ENCODE peak calls at places on chromosomes 11 and 22, in eight cellular contexts. V is Right ventricle myocardium superior, S is hepatocyte, O is NCI-H1105 treated with DMSO at 0.1 percent for 48 hours, Y is iPS-NIHi11, N is substantia nigra, R is astrocyte of the spinal cord, H is AG08396. X is an unnamed sample.
A peak's percentile ranks its signal among the peaks of the same experiment; 100 is the strongest.

GRCh38 chr11:96328395-96329010 is 14.5 kb downstream of the MAML2 start:
- DNase-seq in H (no peak), R (peak; percentile 46), S (no peak), O (no peak), Y (no peak), N (no peak), V (no peak), X (no peak)

GRCh38 chr22:49566693-49567092 is 261.0 kb downstream of the BRD1 start:
- DNase-seq in R (no peak), V (no peak), O (no peak), S (no peak), H (no peak), N (no peak), Y (no peak), X (no peak)

GRCh38 chr11:103234974-103235373 is 125.7 kb downstream of the DYNC2H1 start:
- DNase-seq in N (no peak), H (peak; percentile 21), S (no peak), O (no peak), V (no peak), Y (no peak), R (peak; percentile 14), X (peak; percentile 51)

GRCh38 chr11:93689166-93689734 is 27.8 kb downstream of the CEP295 start:
- DNase-seq in S (no peak), O (no peak), V (no peak), N (no peak), R (no peak), Y (no peak), H (no peak), X (no peak)

GRCh38 chr11:26571861-26572654 is at the start of gene MUC15:
- DNase-seq in Y (peak; percentile 22), R (no peak), S (no peak), N (no peak), O (no peak), H (no peak), V (no peak), X (no peak)

GRCh38 chr22:22802346-22802970 is 85.2 kb upstream of the IGLL5 start:
- DNase-seq in V (no peak), R (no peak), N (no peak), Y (peak; percentile 43), S (no peak), H (no peak), O (no peak), X (no peak)

GRCh38 chr11:112024178-112024777 is 930 bp upstream of the DLAT start:
- DNase-seq in S (no peak), V (no peak), Y (peak; percentile 15), O (no peak), R (peak; percentile 14), H (no peak), N (no peak), X (no peak)

GRCh38 chr22:29524440-29525191 is 28.9 kb downstream of the THOC5 start:
- DNase-seq in V (no peak), S (peak; percentile 29), N (no peak), H (peak; percentile 33), Y (peak; percentile 55), R (no peak), O (peak; percentile 0), X (no peak)

GRCh38 chr22:30031328-30031727 is 48.9 kb upstream of the HORMAD2 start:
- DNase-seq in H (no peak), S (no peak), Y (no peak), R (no peak), O (no peak), N (no peak), V (no peak), X (no peak)

GRCh38 chr11:75603791-75604736 is 42.0 kb downstream of the SERPINH1 start:
- DNase-seq in H (peak; percentile 70), V (no peak), O (no peak), Y (no peak), R (peak; percentile 88), S (no peak), N (no peak), X (peak; percentile 53)

GRCh38 chr11:129319751-129320150 is 55.9 kb upstream of the BARX2 start:
- DNase-seq in N (no peak), H (no peak), S (no peak), O (no peak), R (no peak), Y (no peak), V (no peak), X (no peak)

GRCh38 chr22:27260087-27260730 is 541.3 kb downstream of the MN1 start:
- DNase-seq in H (no peak), O (peak; percentile 68), V (no peak), S (no peak), Y (peak; percentile 55), R (no peak), N (no peak), X (no peak)

GRCh38 chr11:69625476-69625875 is 15.5 kb upstream of the CCND1 start:
- DNase-seq in Y (no peak), N (no peak), O (no peak), R (no peak), H (no peak), V (no peak), S (no peak), X (no peak)

GRCh38 chr22:43478621-43479285 is 66.9 kb downstream of the MPPED1 start:
- DNase-seq in R (no peak), V (no peak), H (no peak), N (no peak), S (no peak), O (no peak), Y (no peak), X (no peak)

GRCh38 chr22:24819941-24820461 is 14.0 kb downstream of the SGSM1 start:
- DNase-seq in O (peak; percentile 55), H (no peak), S (peak; percentile 72), V (peak; percentile 79), Y (no peak), N (no peak), R (no peak), X (no peak)

GRCh38 chr22:30582051-30582450 is 7.6 kb upstream of the GAL3ST1 start:
- DNase-seq in Y (no peak), R (no peak), N (no peak), V (no peak), H (no peak), O (no peak), S (no peak), X (no peak)

GRCh38 chr11:92512204-92512569 is 287.6 kb downstream of the FAT3 start:
- DNase-seq in R (no peak), V (no peak), S (no peak), O (no peak), H (no peak), Y (no peak), N (no peak), X (no peak)

GRCh38 chr11:70201876-70202861 is 927 bp upstream of the FADD start:
- DNase-seq in H (no peak), S (no peak), V (no peak), Y (no peak), R (no peak), N (no peak), O (no peak), X (no peak)

GRCh38 chr11:27718346-27718852 is 18.1 kb upstream of the BDNF start:
- DNase-seq in N (no peak), O (peak; percentile 72), R (peak; percentile 95), V (no peak), S (peak; percentile 65), H (peak; percentile 84), Y (peak; percentile 71), X (peak; percentile 96)

GRCh38 chr11:116343270-116343669 is 429.5 kb downstream of the BUD13 start:
- DNase-seq in H (no peak), N (no peak), O (no peak), Y (no peak), S (no peak), V (no peak), R (no peak), X (no peak)

GRCh38 chr11:122923302-122923701 is 40.7 kb downstream of the JHY start:
- DNase-seq in R (no peak), O (no peak), H (no peak), N (no peak), Y (no peak), V (no peak), S (no peak), X (no peak)

GRCh38 chr11:1350086-1350725 is 39.5 kb upstream of the BRSK2 start:
- DNase-seq in H (peak; percentile 12), S (no peak), V (no peak), N (no peak), O (no peak), R (no peak), Y (no peak), X (no peak)

GRCh38 chr11:132278801-132279574 is 908.6 kb downstream of the NTM start:
- DNase-seq in O (peak; percentile 58), V (no peak), H (peak; percentile 29), R (peak; percentile 40), N (no peak), Y (peak; percentile 32), S (peak; percentile 46), X (no peak)

GRCh38 chr22:48663297-48663696 is 1164.4 kb downstream of the BRD1 start:
- DNase-seq in N (no peak), O (no peak), S (no peak), Y (peak; percentile 87), V (peak; percentile 16), R (no peak), H (no peak), X (no peak)

GRCh38 chr11:118652681-118653181 is 26.7 kb downstream of the TREH start:
- DNase-seq in V (no peak), S (no peak), O (no peak), Y (no peak), R (no peak), H (no peak), N (no peak), X (no peak)

GRCh38 chr11:73946798-73947458 is 3.9 kb upstream of the DNAJB13 start:
- DNase-seq in O (no peak), V (no peak), R (no peak), N (no peak), H (no peak), S (no peak), Y (no peak), X (no peak)

GRCh38 chr11:63761173-63761572 is 7.4 kb downstream of the ZFTA start:
- DNase-seq in H (no peak), N (no peak), V (no peak), S (no peak), R (no peak), Y (peak; percentile 48), O (no peak), X (no peak)

GRCh38 chr22:38755155-38755910 is 465 bp downstream of the SUN2 start:
- DNase-seq in V (peak; percentile 97), S (peak; percentile 93), H (peak; percentile 97), R (peak; percentile 59), N (peak; percentile 69), Y (peak; percentile 80), O (no peak), X (peak; percentile 26)

GRCh38 chr11:114162719-114163123 is 103.2 kb downstream of the ZBTB16 start:
- DNase-seq in H (peak; percentile 85), V (peak; percentile 88), S (peak; percentile 94), O (peak; percentile 98), R (peak; percentile 100), N (peak; percentile 93), Y (no peak), X (peak; percentile 95)

GRCh38 chr11:95450547-95451123 is 219.6 kb upstream of the SESN3 start:
- DNase-seq in Y (no peak), V (no peak), R (peak; percentile 64), O (no peak), S (no peak), H (no peak), N (no peak), X (no peak)